ENCODE peak calls at places on chromosomes 6 and 20, in ten cellular contexts. X is cardiac fibroblast, E is amniotic stem cell, T is Right ventricle myocardium superior, M is posterior cingulate gyrus, O is HT1080, K is cardiac muscle cell, F is iPS-NIHi11, Q is small intestine, R is kidney tubule cell. Y is an unnamed sample.

GRCh38 chr20:45792513-45793118 is 862 bp downstream of the DNTTIP1 start:
- DNase-seq in X (no peak), E (no peak), T (no peak), M (no peak), O (no peak), K (no peak), F (no peak), Q (no peak), R (no peak), Y (no peak)

GRCh38 chr6:15853259-15853658 is 190.4 kb upstream of the DTNBP1 start:
- DNase-seq in X (no peak), E (no peak), T (no peak), M (no peak), O (no peak), K (no peak), F (no peak), Q (no peak), R (no peak), Y (no peak)

GRCh38 chr6:98724537-98724936 is 109.8 kb upstream of the POU3F2 start:
- DNase-seq in X (no peak), E (no peak), T (no peak), M (no peak), O (no peak), K (no peak), F (no peak), Q (no peak), R (peak; percentile 4), Y (no peak)

GRCh38 chr6:150001295-150001990 is 23.9 kb downstream of the RAET1L start:
- DNase-seq in X (no peak), E (no peak), T (no peak), M (no peak), O (no peak), K (no peak), F (no peak), Q (no peak), R (no peak), Y (no peak)

GRCh38 chr20:36473164-36473563 is 68.2 kb upstream of the MYL9 start:
- DNase-seq in X (no peak), E (no peak), T (no peak), M (no peak), O (no peak), K (no peak), F (no peak), Q (no peak), R (no peak), Y (no peak)

GRCh38 chr6:135853227-135853626 is 1.7 kb downstream of the PDE7B start:
- DNase-seq in X (peak; percentile 58), E (no peak), T (no peak), M (no peak), O (no peak), K (peak; percentile 81), F (no peak), Q (peak; percentile 37), R (peak; percentile 22), Y (no peak)

GRCh38 chr6:97465877-97466710 is 183.1 kb upstream of the MMS22L start:
- DNase-seq in X (no peak), E (no peak), T (no peak), M (no peak), O (no peak), K (no peak), F (peak; percentile 37), Q (no peak), R (no peak), Y (no peak)

GRCh38 chr6:84416043-84416657 is 188.7 kb upstream of the CEP162 start:
- DNase-seq in X (peak; percentile 27), E (no peak), T (no peak), M (no peak), O (no peak), K (no peak), F (no peak), Q (no peak), R (no peak), Y (no peak)

GRCh38 chr6:43147691-43148477 is 23.2 kb upstream of the SRF start:
- DNase-seq in X (no peak), E (no peak), T (no peak), M (no peak), O (no peak), K (no peak), F (no peak), Q (no peak), R (no peak), Y (no peak)

GRCh38 chr6:146870765-146871164 is 272.0 kb downstream of the ADGB start:
- DNase-seq in X (no peak), E (no peak), T (no peak), M (no peak), O (no peak), K (no peak), F (no peak), Q (no peak), R (peak; percentile 16), Y (no peak)